ENCODE peak calls at places on chromosomes 7 and 10, in four cellular contexts. X is RWPE2, V is Panc1, K is brain microvascular endothelial cell. C is an unnamed sample.

GRCh38 chr10:5566606-5567005 is 41.8 kb downstream of the CALML3 start:
- DNase-seq in X (peak; percentile 82), V (no peak), K (no peak), C (peak; percentile 90)

GRCh38 chr7:158328376-158329013 is 259.1 kb downstream of the PTPRN2 start:
- DNase-seq in X (no peak), V (no peak), K (no peak), C (no peak)

GRCh38 chr10:110353244-110354119 is 48.8 kb upstream of the SMNDC1 start:
- DNase-seq in X (peak; percentile 86), V (peak; percentile 95), K (peak; percentile 96), C (peak; percentile 90)

GRCh38 chr7:82598958-82599357 is 155.4 kb upstream of the CACNA2D1 start:
- DNase-seq in X (no peak), V (no peak), K (peak; percentile 69), C (no peak)

GRCh38 chr7:13017325-13017853 is 330.0 kb downstream of the ARL4A start:
- DNase-seq in X (no peak), V (no peak), K (peak; percentile 66), C (peak; percentile 44)

GRCh38 chr10:47182934-47183725 is 116.9 kb upstream of the GDF10 start:
- DNase-seq in X (no peak), V (no peak), K (no peak), C (no peak)

GRCh38 chr7:43752411-43752810 is 6.1 kb upstream of the BLVRA start:
- DNase-seq in X (no peak), V (no peak), K (no peak), C (no peak)

GRCh38 chr10:28505359-28505959 is 27.5 kb upstream of the WAC start:
- DNase-seq in X (no peak), V (no peak), K (no peak), C (no peak)

GRCh38 chr10:12351447-12351846 is 2.1 kb downstream of the CAMK1D start:
- DNase-seq in X (no peak), V (no peak), K (no peak), C (no peak)

GRCh38 chr7:47535033-47535703 is 46.7 kb downstream of the TNS3 start:
- DNase-seq in X (no peak), V (no peak), K (no peak), C (no peak)

GRCh38 chr10:60662917-60663614 is 115.2 kb upstream of the CDK1 start:
- DNase-seq in X (no peak), V (no peak), K (peak; percentile 84), C (no peak)

GRCh38 chr10:88728107-88728763 is 22.2 kb downstream of the LIPK start:
- DNase-seq in X (no peak), V (no peak), K (no peak), C (no peak)

GRCh38 chr7:102942883-102943261 is 30.1 kb downstream of the LRRC17 start:
- DNase-seq in X (no peak), V (no peak), K (no peak), C (no peak)
- H3K27ac ChIP-seq in X (no peak overlapping the region), V (no peak overlapping the region), K (no peak overlapping the region), C (no peak overlapping the region)

GRCh38 chr10:43864622-43865021 is 215.9 kb upstream of the ZNF32 start:
- DNase-seq in X (no peak), V (no peak), K (no peak), C (no peak)
- H3K27ac ChIP-seq in X (no peak overlapping the region), V (no peak overlapping the region), K (no peak overlapping the region), C (no peak overlapping the region)

GRCh38 chr7:74040791-74041520 is 13.0 kb downstream of the ELN start:
- DNase-seq in X (no peak), V (no peak), K (no peak), C (no peak)
- H3K27ac ChIP-seq in X (no peak overlapping the region), V (no peak overlapping the region), K (no peak overlapping the region), C (no peak overlapping the region)

GRCh38 chr7:55512635-55513034 is 59.7 kb downstream of the VOPP1 start:
- DNase-seq in X (no peak), V (no peak), K (no peak), C (no peak)
- H3K27ac ChIP-seq in X (no peak overlapping the region), V (no peak overlapping the region), K (no peak overlapping the region), C (no peak overlapping the region)

DNA sequence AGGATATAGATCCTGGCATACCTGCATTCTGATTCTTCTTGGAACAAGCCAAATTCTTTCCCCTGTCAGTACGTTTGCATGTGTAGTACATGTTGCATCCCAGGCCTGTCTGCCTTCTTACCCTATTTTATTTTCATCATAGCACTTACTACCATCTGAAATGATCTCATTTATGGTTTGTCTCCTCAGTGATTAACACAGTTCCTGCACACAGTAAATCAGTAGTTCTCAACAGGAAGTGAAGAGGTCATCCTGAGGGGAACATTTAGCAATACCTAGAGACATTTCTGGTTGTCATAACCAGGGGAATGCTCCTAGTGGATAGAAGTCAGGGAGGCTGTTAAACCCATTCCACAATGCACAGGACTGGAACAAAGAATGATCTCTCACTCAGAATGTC is 38.2 kb upstream of the SLC26A4 start:
- DNase-seq in X (no peak), V (no peak), K (peak; percentile 71), C (peak; percentile 60)
- H3K27ac ChIP-seq in X (peak overlapping the region; percentile 3), V (no peak overlapping the region), K (peak overlapping the region; percentile 27), C (no peak overlapping the region)

DNA sequence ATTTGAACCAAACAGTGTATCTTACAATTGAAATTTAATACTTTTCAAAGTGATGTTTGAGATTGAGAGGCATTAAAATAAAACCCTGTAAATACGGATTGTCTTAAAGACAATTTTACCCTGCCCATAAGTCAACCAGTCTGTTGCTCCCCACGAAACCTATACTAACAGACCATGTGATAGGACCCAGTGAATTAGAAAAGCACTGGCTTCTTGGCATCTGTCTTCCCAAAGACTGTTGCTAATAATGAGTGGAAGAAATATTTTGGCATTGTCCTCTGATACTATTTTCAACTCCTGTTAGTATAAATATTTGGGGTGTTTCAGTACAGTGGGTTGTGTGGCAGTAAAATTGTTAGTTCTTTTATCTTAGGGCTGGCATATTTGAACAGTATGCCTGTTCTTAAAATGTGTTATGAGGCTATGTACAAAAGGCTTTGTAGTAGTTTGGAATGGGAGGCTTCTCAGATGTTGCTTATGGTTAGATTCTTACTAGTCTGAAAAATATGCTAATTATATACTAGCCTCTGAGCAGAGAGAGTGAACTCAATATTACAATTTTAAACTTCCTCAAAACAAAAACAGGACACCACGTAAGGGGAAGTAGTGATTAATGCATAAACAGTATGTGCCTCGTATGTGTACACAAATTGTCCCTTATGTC is 115.1 kb downstream of the ARID5B start:
- DNase-seq in X (no peak), V (no peak), K (no peak), C (no peak)
- H3K27ac ChIP-seq in X (no peak overlapping the region), V (peak overlapping the region; percentile 62), K (no peak overlapping the region), C (peak overlapping the region; percentile 5)

DNA sequence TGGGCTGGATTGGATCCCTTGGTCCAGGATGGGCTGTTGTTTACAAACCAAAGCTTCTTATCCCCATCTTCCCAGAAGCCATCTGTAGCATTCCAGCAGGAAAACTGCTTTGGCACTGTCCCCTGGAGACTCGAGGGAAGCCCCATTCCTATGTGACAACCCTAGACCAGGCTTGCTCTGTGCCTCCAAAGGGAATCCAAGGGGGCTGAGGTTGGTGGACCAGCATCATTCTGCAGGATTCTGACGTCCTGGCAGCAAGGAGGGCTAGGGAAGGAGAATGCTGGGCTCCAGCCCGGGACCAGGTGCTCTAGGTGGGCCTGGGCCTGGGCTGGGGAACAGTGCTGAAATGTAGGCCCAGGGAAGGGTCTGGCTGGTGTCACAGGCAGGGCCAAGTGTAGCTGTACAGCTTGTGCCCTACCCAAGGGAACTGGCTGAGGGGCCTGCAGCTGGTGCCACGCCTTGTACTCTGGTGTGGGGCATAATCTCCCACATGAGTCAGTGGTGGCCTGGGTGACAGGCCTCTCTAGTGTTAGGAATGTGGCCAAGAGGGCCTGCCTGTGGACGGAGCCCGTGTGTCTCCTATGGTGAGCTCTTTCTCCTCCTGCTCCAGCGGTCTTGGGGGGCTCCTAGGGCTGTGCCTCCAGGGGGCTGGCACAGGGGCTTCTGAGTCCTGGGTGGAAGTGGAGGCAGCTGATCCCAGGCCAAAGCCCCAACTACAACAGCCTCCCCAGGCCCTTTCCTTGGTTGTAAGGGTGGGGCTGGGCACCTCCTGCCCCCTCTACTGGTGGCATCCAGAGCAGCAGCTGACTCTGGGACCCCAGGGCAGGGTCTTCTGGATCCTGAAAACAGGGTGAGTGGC is 25.2 kb downstream of the TRIM8 start:
- DNase-seq in X (no peak), V (no peak), K (no peak), C (no peak)
- H3K27ac ChIP-seq in X (peak overlapping the region; percentile 22), V (no peak overlapping the region), K (no peak overlapping the region), C (no peak overlapping the region)

DNA sequence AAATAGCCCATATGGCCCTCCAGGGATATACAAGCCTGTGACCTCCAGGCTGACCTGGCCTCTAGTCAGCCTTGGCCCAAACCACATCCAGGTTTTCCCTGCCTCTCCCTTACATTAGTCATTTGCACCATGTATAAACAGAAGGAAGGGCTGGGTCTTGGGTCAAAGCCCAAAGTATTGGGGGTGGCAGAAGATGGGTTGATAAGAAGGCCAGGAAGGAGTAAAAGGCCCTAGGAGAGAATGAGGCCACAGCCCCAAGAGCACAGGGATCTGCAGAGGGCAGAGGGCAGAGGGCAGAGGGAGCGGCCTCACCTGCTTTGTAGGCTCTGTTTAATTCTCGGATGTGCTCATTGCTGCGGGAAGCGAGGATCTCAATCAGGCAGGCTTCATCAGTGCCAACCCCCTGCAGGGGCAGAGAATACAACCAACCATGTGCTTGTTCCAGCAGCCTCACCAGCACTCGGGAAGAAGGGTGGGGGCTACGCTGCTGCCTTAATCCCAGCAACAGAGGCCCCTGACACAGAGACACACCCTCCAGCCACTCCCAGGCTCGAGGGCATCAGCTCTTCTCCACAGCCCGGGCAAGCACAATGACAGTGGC is 31.3 kb downstream of the PLAC9 start:
- DNase-seq in X (no peak), V (no peak), K (no peak), C (no peak)
- H3K27ac ChIP-seq in X (peak overlapping the region; percentile 51), V (no peak overlapping the region), K (no peak overlapping the region), C (no peak overlapping the region)

DNA sequence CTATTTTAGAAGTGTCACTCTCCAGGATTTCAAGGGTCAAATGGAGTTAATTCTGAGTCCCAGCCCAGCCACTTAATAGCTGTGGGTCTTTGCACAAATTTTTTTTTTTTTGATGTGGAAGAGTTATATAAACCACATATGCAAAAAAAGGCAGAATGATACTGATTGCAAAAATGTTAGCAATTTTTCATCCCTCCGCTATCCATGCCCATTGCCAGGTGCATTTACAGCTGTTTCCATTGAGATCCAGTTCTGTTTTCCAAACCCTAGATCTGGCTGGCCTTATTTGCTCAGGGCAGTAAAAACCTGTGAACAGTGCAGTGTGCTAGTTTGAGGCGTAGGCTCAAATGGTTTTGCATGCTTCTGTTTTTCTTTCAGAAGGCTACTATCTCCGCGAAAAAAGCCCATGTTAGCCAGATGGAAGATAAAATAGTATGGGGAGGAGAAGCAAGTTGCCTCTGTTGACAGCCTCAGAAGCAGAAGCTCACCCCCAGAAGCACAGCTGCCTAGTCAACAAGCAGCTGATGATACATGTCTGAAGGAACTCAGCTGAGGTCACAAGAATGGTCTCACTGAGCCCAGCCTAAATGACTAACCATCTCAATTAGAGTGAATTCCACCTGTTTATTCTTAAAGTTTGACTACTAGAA is 997 bp upstream of the ZNF138 start:
- DNase-seq in X (no peak), V (no peak), K (no peak), C (no peak)
- H3K27ac ChIP-seq in X (no peak overlapping the region), V (peak overlapping the region; percentile 86), K (no peak overlapping the region), C (peak overlapping the region; percentile 68)

GRCh38 chr7:101094791-101095375 is 9.6 kb downstream of the TRIM56 start:
- DNase-seq in X (no peak), V (no peak), K (peak; percentile 68), C (no peak)
- H3K27ac ChIP-seq in X (peak overlapping the region; percentile 74), V (peak overlapping the region; percentile 73), K (peak overlapping the region; percentile 85), C (peak overlapping the region; percentile 42)